ENCODE peak calls at places on chromosome 21, in nine cellular contexts. One of them, this sample, is unnamed.

GRCh38 chr21:34865922-34866271 is 183.2 kb downstream of the RUNX1 start:
- DNase-seq in SW 1271: no peak
- DNase-seq in transverse colon: peak; percentile 28
- DNase-seq in brain pericyte: no peak
- DNase-seq in posterior vena cava: no peak
- DNase-seq in gastrocnemius medialis: no peak
- DNase-seq in left colon: no peak
- DNase-seq in endothelial cell: no peak
- DNase-seq in stimulated activated effector memory CD8-positive, alpha-beta T cell treated with anti-CD3 and anti-CD28 coated beads, Interleukin-12 subunit alpha, Interleukin-12 subunit beta, amount 100 ng/mL, for 72 hours: no peak
- DNase-seq in this sample: no peak

GRCh38 chr21:39022901-39023693 is 160.2 kb downstream of the PSMG1 start:
- DNase-seq in left colon: no peak
- DNase-seq in SW 1271: no peak
- DNase-seq in gastrocnemius medialis: peak; percentile 32
- DNase-seq in brain pericyte: no peak
- DNase-seq in endothelial cell: no peak
- DNase-seq in stimulated activated effector memory CD8-positive, alpha-beta T cell treated with anti-CD3 and anti-CD28 coated beads, Interleukin-12 subunit alpha, Interleukin-12 subunit beta, amount 100 ng/mL, for 72 hours: no peak
- DNase-seq in transverse colon: no peak
- DNase-seq in posterior vena cava: peak; percentile 89
- DNase-seq in this sample: peak; percentile 61

GRCh38 chr21:26147535-26147934 is 23.0 kb downstream of the APP start:
- DNase-seq in brain pericyte: no peak
- DNase-seq in SW 1271: no peak
- DNase-seq in left colon: no peak
- DNase-seq in stimulated activated effector memory CD8-positive, alpha-beta T cell treated with anti-CD3 and anti-CD28 coated beads, Interleukin-12 subunit alpha, Interleukin-12 subunit beta, amount 100 ng/mL, for 72 hours: no peak
- DNase-seq in gastrocnemius medialis: no peak
- DNase-seq in posterior vena cava: no peak
- DNase-seq in transverse colon: no peak
- DNase-seq in endothelial cell: no peak
- DNase-seq in this sample: no peak

GRCh38 chr21:32442566-32443318 is 30.2 kb downstream of the EVA1C start:
- DNase-seq in transverse colon: no peak
- DNase-seq in stimulated activated effector memory CD8-positive, alpha-beta T cell treated with anti-CD3 and anti-CD28 coated beads, Interleukin-12 subunit alpha, Interleukin-12 subunit beta, amount 100 ng/mL, for 72 hours: no peak
- DNase-seq in SW 1271: no peak
- DNase-seq in brain pericyte: no peak
- DNase-seq in endothelial cell: no peak
- DNase-seq in gastrocnemius medialis: no peak
- DNase-seq in left colon: no peak
- DNase-seq in posterior vena cava: no peak
- DNase-seq in this sample: no peak

GRCh38 chr21:44985441-44986401 is 45.9 kb downstream of the SLX9 start:
- DNase-seq in brain pericyte: no peak
- DNase-seq in gastrocnemius medialis: peak; percentile 10
- DNase-seq in left colon: no peak
- DNase-seq in endothelial cell: no peak
- DNase-seq in posterior vena cava: peak; percentile 78
- DNase-seq in SW 1271: no peak
- DNase-seq in transverse colon: no peak
- DNase-seq in stimulated activated effector memory CD8-positive, alpha-beta T cell treated with anti-CD3 and anti-CD28 coated beads, Interleukin-12 subunit alpha, Interleukin-12 subunit beta, amount 100 ng/mL, for 72 hours: no peak
- DNase-seq in this sample: no peak

GRCh38 chr21:31011412-31011811 is 26.9 kb downstream of the KRTAP19-8 start:
- DNase-seq in posterior vena cava: no peak
- DNase-seq in transverse colon: peak; percentile 8
- DNase-seq in brain pericyte: no peak
- DNase-seq in left colon: no peak
- DNase-seq in stimulated activated effector memory CD8-positive, alpha-beta T cell treated with anti-CD3 and anti-CD28 coated beads, Interleukin-12 subunit alpha, Interleukin-12 subunit beta, amount 100 ng/mL, for 72 hours: no peak
- DNase-seq in endothelial cell: no peak
- DNase-seq in gastrocnemius medialis: no peak
- DNase-seq in SW 1271: no peak
- DNase-seq in this sample: no peak

GRCh38 chr21:29441651-29442050 is 142.9 kb downstream of the BACH1 start:
- DNase-seq in left colon: no peak
- DNase-seq in brain pericyte: no peak
- DNase-seq in posterior vena cava: no peak
- DNase-seq in transverse colon: no peak
- DNase-seq in endothelial cell: no peak
- DNase-seq in gastrocnemius medialis: no peak
- DNase-seq in stimulated activated effector memory CD8-positive, alpha-beta T cell treated with anti-CD3 and anti-CD28 coated beads, Interleukin-12 subunit alpha, Interleukin-12 subunit beta, amount 100 ng/mL, for 72 hours: no peak
- DNase-seq in SW 1271: no peak
- DNase-seq in this sample: no peak

GRCh38 chr21:14523234-14523633 is 22.9 kb downstream of the SAMSN1 start:
- DNase-seq in transverse colon: no peak
- DNase-seq in brain pericyte: no peak
- DNase-seq in stimulated activated effector memory CD8-positive, alpha-beta T cell treated with anti-CD3 and anti-CD28 coated beads, Interleukin-12 subunit alpha, Interleukin-12 subunit beta, amount 100 ng/mL, for 72 hours: peak; percentile 29
- DNase-seq in endothelial cell: no peak
- DNase-seq in gastrocnemius medialis: no peak
- DNase-seq in SW 1271: no peak
- DNase-seq in posterior vena cava: no peak
- DNase-seq in left colon: peak; percentile 15
- DNase-seq in this sample: peak; percentile 33

GRCh38 chr21:22791986-22792560 is 1793.9 kb downstream of the NCAM2 start:
- DNase-seq in brain pericyte: no peak
- DNase-seq in SW 1271: peak; percentile 46
- DNase-seq in left colon: peak; percentile 4
- DNase-seq in stimulated activated effector memory CD8-positive, alpha-beta T cell treated with anti-CD3 and anti-CD28 coated beads, Interleukin-12 subunit alpha, Interleukin-12 subunit beta, amount 100 ng/mL, for 72 hours: no peak
- DNase-seq in posterior vena cava: no peak
- DNase-seq in transverse colon: no peak
- DNase-seq in endothelial cell: peak; percentile 11
- DNase-seq in gastrocnemius medialis: no peak
- DNase-seq in this sample: peak; percentile 31

GRCh38 chr21:37593015-37593414 is 226.4 kb downstream of the DYRK1A start:
- DNase-seq in posterior vena cava: no peak
- DNase-seq in SW 1271: no peak
- DNase-seq in stimulated activated effector memory CD8-positive, alpha-beta T cell treated with anti-CD3 and anti-CD28 coated beads, Interleukin-12 subunit alpha, Interleukin-12 subunit beta, amount 100 ng/mL, for 72 hours: no peak
- DNase-seq in transverse colon: no peak
- DNase-seq in gastrocnemius medialis: no peak
- DNase-seq in brain pericyte: no peak
- DNase-seq in endothelial cell: peak; percentile 67
- DNase-seq in left colon: no peak
- DNase-seq in this sample: no peak

GRCh38 chr21:44547656-44548331 is 3.5 kb downstream of the KRTAP10-2 start:
- DNase-seq in posterior vena cava: no peak
- DNase-seq in stimulated activated effector memory CD8-positive, alpha-beta T cell treated with anti-CD3 and anti-CD28 coated beads, Interleukin-12 subunit alpha, Interleukin-12 subunit beta, amount 100 ng/mL, for 72 hours: no peak
- DNase-seq in left colon: no peak
- DNase-seq in brain pericyte: no peak
- DNase-seq in endothelial cell: no peak
- DNase-seq in gastrocnemius medialis: no peak
- DNase-seq in SW 1271: no peak
- DNase-seq in transverse colon: no peak
- DNase-seq in this sample: no peak

This sample was measured in body of pancreas.